ENCODE peak calls at places on chromosomes 16 and 17, in four cellular contexts. F is fibroblast of lung, U is endodermal cell, M is A549. S is an unnamed sample. For H3K4me1, the result is how much of the 10 kb centered on the place peaks cover.

GRCh38 chr17:4607773-4608187 is 23.5 kb downstream of the SMTNL2 start:
- DNase-seq in F (peak), U (peak), M (no peak), S (no peak)

GRCh38 chr16:31149332-31149731 is 534 bp downstream of the PRSS36 start:
- DNase-seq in F (no peak), U (peak), M (no peak), S (no peak)

GRCh38 chr17:59165933-59166342 is 10.4 kb downstream of the PRR11 start:
- DNase-seq in F (peak), U (peak), M (peak), S (peak)

GRCh38 chr16:83954577-83955016 is 1.6 kb downstream of the OSGIN1 start:
- DNase-seq in F (peak), U (peak), M (no peak), S (peak)

GRCh38 chr17:59485018-59485417 is 80.4 kb upstream of the DHX40 start:
- DNase-seq in F (no peak), U (no peak), M (no peak), S (no peak)

GRCh38 chr17:43612515-43612914 is 49.2 kb downstream of the MEOX1 start:
- DNase-seq in F (no peak), U (no peak), M (no peak), S (no peak)

GRCh38 chr16:7013990-7014389 is 318.7 kb upstream of the RBFOX1 start:
- DNase-seq in F (peak), U (no peak), M (no peak), S (peak)

GRCh38 chr17:63395075-63395815 is 50.9 kb downstream of the CYB561 start:
- DNase-seq in F (peak), U (no peak), M (no peak), S (no peak)

GRCh38 chr16:1941162-1941923 is 1.7 kb downstream of the MSRB1 start:
- DNase-seq in F (peak), U (peak), M (no peak), S (no peak)

GRCh38 chr17:57107498-57108101 is 22.6 kb downstream of the AKAP1 start:
- DNase-seq in F (no peak), U (peak), M (no peak), S (peak)

GRCh38 chr16:84461029-84461415 is 43.4 kb downstream of the MEAK7 start:
- DNase-seq in F (no peak), U (peak), M (no peak), S (no peak)

GRCh38 chr16:47779201-47780016 is 318.3 kb downstream of the PHKB start:
- DNase-seq in F (peak), U (no peak), M (no peak), S (no peak)

GRCh38 chr17:29732613-29733012 is 109.9 kb upstream of the CORO6 start:
- DNase-seq in F (no peak), U (no peak), M (no peak), S (peak)

GRCh38 chr16:72099377-72099818 is 5.8 kb downstream of the DHX38 start:
- DNase-seq in F (peak), U (peak), M (peak), S (peak)

GRCh38 chr16:4936181-4936990 is 562 bp downstream of the PPL start:
- DNase-seq in F (peak), U (peak), M (no peak), S (peak)

GRCh38 chr16:78584213-78584860 is 484.9 kb downstream of the WWOX start:
- DNase-seq in F (no peak), U (no peak), M (no peak), S (no peak)

GRCh38 chr16:88705076-88705684 is 1.0 kb downstream of the RNF166 start:
- DNase-seq in F (no peak), U (no peak), M (no peak), S (no peak)

GRCh38 chr16:87388818-87389134 is 3.4 kb upstream of the MAP1LC3B start:
- DNase-seq in F (no peak), U (no peak), M (no peak), S (no peak)

GRCh38 chr17:40922239-40922638 is 15.2 kb downstream of the KRT23 start:
- DNase-seq in F (peak), U (peak), M (peak), S (no peak)

GRCh38 chr17:46772013-46772878 is 46.2 kb downstream of the WNT3 start:
- DNase-seq in F (no peak), U (peak), M (peak), S (peak)

GRCh38 chr16:13940397-13940933 is 20.5 kb downstream of the ERCC4 start:
- DNase-seq in F (no peak), U (peak), M (no peak), S (no peak)

GRCh38 chr16:55703003-55704001 is 47.5 kb downstream of the SLC6A2 start:
- DNase-seq in F (peak), U (peak), M (peak), S (peak)

GRCh38 chr16:76292218-76292617 is 15.0 kb downstream of the CNTNAP4 start:
- DNase-seq in F (no peak), U (no peak), M (no peak), S (no peak)

GRCh38 chr17:43994272-43995149 is 9.9 kb upstream of the NAGS start:
- DNase-seq in F (peak), U (peak), M (peak), S (peak)

GRCh38 chr16:27048316-27048715 is 18.4 kb upstream of the C16orf82 start:
- DNase-seq in F (peak), U (no peak), M (no peak), S (no peak)

GRCh38 chr17:50145532-50146229 is 4.8 kb downstream of the PPP1R9B start:
- DNase-seq in F (no peak), U (no peak), M (no peak), S (no peak)
- H3K4me1 ChIP-seq in F (under half), U (under half), M (under half), S (under half)

DNA sequence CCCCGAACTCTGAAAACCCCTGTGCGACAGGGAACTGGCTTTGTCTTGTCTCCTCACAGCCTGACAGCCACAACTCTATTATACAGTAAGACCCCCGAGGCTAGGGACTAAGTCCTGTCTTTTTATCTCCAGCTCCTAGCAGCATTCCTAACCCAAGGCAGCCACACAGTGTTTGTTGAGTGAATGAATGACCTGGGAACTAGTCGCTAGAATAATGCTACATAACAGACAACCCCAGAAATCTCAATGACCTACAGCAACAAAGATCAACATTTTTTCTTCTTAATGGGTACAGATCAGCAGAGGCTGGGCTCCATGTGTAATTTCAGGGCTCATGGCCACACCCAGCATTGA is 71.4 kb upstream of the TNRC6C start:
- DNase-seq in F (no peak), U (no peak), M (no peak), S (no peak)
- H3K4me1 ChIP-seq in F (under half), U (under half), M (under half), S (under half)

DNA sequence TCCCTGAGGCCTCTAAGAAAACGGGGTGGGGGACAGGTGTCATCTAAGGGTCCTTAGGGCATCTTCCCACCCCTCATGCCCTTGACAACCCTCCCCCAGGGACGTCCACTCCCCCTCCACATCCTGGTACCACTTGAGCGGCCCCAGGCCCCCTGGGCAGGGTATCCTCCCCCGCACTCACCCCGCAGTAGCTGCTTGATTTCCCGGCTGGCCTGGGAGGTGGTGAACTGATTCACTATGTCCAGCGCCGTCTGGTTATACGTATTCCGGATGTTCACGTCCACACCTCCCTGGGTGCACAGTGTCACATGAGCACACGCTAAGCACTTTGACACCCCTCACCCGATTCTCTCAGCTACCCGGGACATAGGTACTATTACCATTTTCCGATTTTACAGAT is 9.7 kb downstream of the CASKIN2 start:
- DNase-seq in F (no peak), U (no peak), M (no peak), S (no peak)
- H3K4me1 ChIP-seq in F (under half), U (under half), M (under half), S (under half)

GRCh38 chr17:7466644-7467341 is 12.6 kb downstream of the ZBTB4 start:
- DNase-seq in F (peak), U (no peak), M (no peak), S (no peak)

GRCh38 chr17:7466318-7466643 is 13.2 kb downstream of the ZBTB4 start:
- DNase-seq in F (no peak), U (no peak), M (no peak), S (no peak)

GRCh38 chr17:7464081-7464480 is 15.3 kb downstream of the ZBTB4 start:
- DNase-seq in F (no peak), U (no peak), M (no peak), S (no peak)

GRCh38 chr17:7467498-7467897 is 11.9 kb downstream of the ZBTB4 start:
- DNase-seq in F (no peak), U (no peak), M (no peak), S (no peak)

GRCh38 chr17:7465481-7466275 is 13.8 kb downstream of the ZBTB4 start:
- DNase-seq in F (no peak), U (no peak), M (no peak), S (no peak)
- H3K4me1 ChIP-seq in F (under half), U (under half), M (under half), S (under half)

DNA sequence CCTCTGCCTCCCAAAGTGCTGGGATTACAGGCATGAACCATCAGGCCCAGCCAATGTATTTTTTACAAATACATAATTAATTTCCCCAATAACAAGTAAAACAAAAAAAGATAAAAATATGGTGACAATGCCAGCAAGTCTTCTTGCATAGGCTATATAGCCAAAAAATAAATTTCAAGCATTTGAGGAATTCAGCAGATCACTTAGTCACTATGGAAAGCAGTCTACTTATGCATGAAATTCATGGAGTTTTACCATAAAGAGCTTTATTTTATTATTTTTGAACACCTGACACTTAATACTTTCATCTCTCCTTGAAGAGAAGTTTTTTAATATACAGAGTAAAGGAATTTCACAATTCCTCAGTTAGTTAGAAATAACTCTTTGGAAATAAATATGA is 56.4 kb downstream of the BRIP1 start:
- DNase-seq in F (no peak), U (no peak), M (no peak), S (no peak)
- H3K4me1 ChIP-seq in F (under half), U (under half), M (under half), S (under half)

DNA sequence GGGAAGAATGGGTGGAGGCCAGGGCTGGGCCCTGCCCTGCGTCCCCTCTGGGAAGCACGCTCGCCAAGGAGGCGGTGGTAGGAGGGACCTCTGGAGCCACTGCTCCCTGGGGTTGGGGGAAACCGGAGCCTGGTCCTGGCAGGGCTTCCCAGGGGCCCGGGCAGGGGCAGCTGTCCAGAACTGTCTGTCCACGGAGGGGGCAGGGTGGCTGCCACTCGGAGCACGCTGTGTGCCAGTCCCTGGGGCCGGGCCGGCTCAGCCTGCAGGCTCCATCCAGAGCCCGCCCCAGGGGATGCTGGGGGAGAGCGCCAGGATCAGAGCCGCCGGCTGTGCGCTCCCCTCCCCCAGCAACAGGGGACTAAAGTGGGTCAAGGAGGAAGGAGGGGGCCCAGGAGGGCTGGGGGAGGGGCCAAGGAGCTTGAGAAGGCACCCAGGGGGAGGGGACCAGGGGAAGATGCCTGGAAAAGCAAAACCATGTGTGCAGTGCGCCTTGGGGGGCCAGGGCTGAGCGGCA is 21.4 kb downstream of the ZNF423 start:
- DNase-seq in F (peak), U (peak), M (no peak), S (no peak)
- H3K4me1 ChIP-seq in F (under half), U (under half), M (under half), S (under half)

S was measured in Caco-2.